ENCODE peak calls at places on chromosomes 7 and 10, in five cellular contexts. One of them, this sample, is unnamed.

GRCh38 chr10:110436554-110437350 is 61.0 kb upstream of the DUSP5 start:
- DNase-seq in LoVo: no peak
- DNase-seq in AG08396: no peak
- DNase-seq in nephron progenitor cell: no peak
- DNase-seq in ascending aorta: no peak
- DNase-seq in this sample: no peak

GRCh38 chr10:6342091-6342490 is 139.4 kb downstream of the PFKFB3 start:
- DNase-seq in LoVo: no peak
- DNase-seq in AG08396: no peak
- DNase-seq in nephron progenitor cell: no peak
- DNase-seq in ascending aorta: no peak
- DNase-seq in this sample: no peak

GRCh38 chr10:1160561-1160961 is 104.4 kb downstream of the WDR37 start:
- DNase-seq in LoVo: no peak
- DNase-seq in AG08396: no peak
- DNase-seq in nephron progenitor cell: no peak
- DNase-seq in ascending aorta: no peak
- DNase-seq in this sample: no peak

GRCh38 chr7:46651070-46651469 is 730.0 kb upstream of the IGFBP3 start:
- DNase-seq in LoVo: peak
- DNase-seq in AG08396: no peak
- DNase-seq in nephron progenitor cell: no peak
- DNase-seq in ascending aorta: no peak
- DNase-seq in this sample: no peak

GRCh38 chr10:3043512-3044368 is 23.6 kb upstream of the PFKP start:
- DNase-seq in LoVo: peak
- DNase-seq in AG08396: peak
- DNase-seq in nephron progenitor cell: peak
- DNase-seq in ascending aorta: no peak
- DNase-seq in this sample: no peak

GRCh38 chr10:84227810-84228209 is 2.5 kb upstream of the LRIT2 start:
- DNase-seq in LoVo: no peak
- DNase-seq in AG08396: no peak
- DNase-seq in nephron progenitor cell: no peak
- DNase-seq in ascending aorta: no peak
- DNase-seq in this sample: no peak

GRCh38 chr10:127973810-127974311 is 67.0 kb downstream of the PTPRE start:
- DNase-seq in LoVo: no peak
- DNase-seq in AG08396: no peak
- DNase-seq in nephron progenitor cell: peak
- DNase-seq in ascending aorta: no peak
- DNase-seq in this sample: no peak

GRCh38 chr10:77592946-77593636 is 44.5 kb downstream of the KCNMA1 start:
- DNase-seq in LoVo: peak
- DNase-seq in AG08396: peak
- DNase-seq in nephron progenitor cell: no peak
- DNase-seq in ascending aorta: peak
- DNase-seq in this sample: peak

GRCh38 chr7:503575-504111 is 16.0 kb downstream of the PDGFA start:
- DNase-seq in LoVo: peak
- DNase-seq in AG08396: no peak
- DNase-seq in nephron progenitor cell: no peak
- DNase-seq in ascending aorta: no peak
- DNase-seq in this sample: no peak

GRCh38 chr7:1022801-1023465 is 21.4 kb upstream of the GPR146 start:
- DNase-seq in LoVo: no peak
- DNase-seq in AG08396: no peak
- DNase-seq in nephron progenitor cell: no peak
- DNase-seq in ascending aorta: no peak
- DNase-seq in this sample: no peak

GRCh38 chr7:33155811-33156210 is 26.4 kb downstream of the BBS9 start:
- DNase-seq in LoVo: no peak
- DNase-seq in AG08396: no peak
- DNase-seq in nephron progenitor cell: no peak
- DNase-seq in ascending aorta: no peak
- DNase-seq in this sample: no peak

GRCh38 chr10:25017661-25018060 is 1.2 kb downstream of the THNSL1 start:
- DNase-seq in LoVo: no peak
- DNase-seq in AG08396: no peak
- DNase-seq in nephron progenitor cell: no peak
- DNase-seq in ascending aorta: no peak
- DNase-seq in this sample: no peak

GRCh38 chr10:5283305-5284158 is 81.2 kb upstream of the UCN3 start:
- DNase-seq in LoVo: peak
- DNase-seq in AG08396: peak
- DNase-seq in nephron progenitor cell: peak
- DNase-seq in ascending aorta: no peak
- DNase-seq in this sample: peak

GRCh38 chr10:18689498-18689897 is 30.3 kb downstream of the ARL5B start:
- DNase-seq in LoVo: peak
- DNase-seq in AG08396: no peak
- DNase-seq in nephron progenitor cell: no peak
- DNase-seq in ascending aorta: no peak
- DNase-seq in this sample: no peak

GRCh38 chr10:113947138-113948011 is 92.9 kb downstream of the NHLRC2 start:
- DNase-seq in LoVo: peak
- DNase-seq in AG08396: no peak
- DNase-seq in nephron progenitor cell: peak
- DNase-seq in ascending aorta: no peak
- DNase-seq in this sample: no peak

GRCh38 chr7:151632750-151633515 is 113.2 kb upstream of the RHEB start:
- DNase-seq in LoVo: no peak
- DNase-seq in AG08396: no peak
- DNase-seq in nephron progenitor cell: peak
- DNase-seq in ascending aorta: no peak
- DNase-seq in this sample: no peak

GRCh38 chr7:149863500-149863899 is 10.3 kb upstream of the ATP6V0E2 start:
- DNase-seq in LoVo: no peak
- DNase-seq in AG08396: no peak
- DNase-seq in nephron progenitor cell: no peak
- DNase-seq in ascending aorta: no peak
- DNase-seq in this sample: no peak

GRCh38 chr7:157618091-157618726 is 281.4 kb downstream of the DNAJB6 start:
- DNase-seq in LoVo: no peak
- DNase-seq in AG08396: no peak
- DNase-seq in nephron progenitor cell: no peak
- DNase-seq in ascending aorta: no peak
- DNase-seq in this sample: no peak

GRCh38 chr7:139762886-139763285 is 14.9 kb downstream of the HIPK2 start:
- DNase-seq in LoVo: no peak
- DNase-seq in AG08396: peak
- DNase-seq in nephron progenitor cell: no peak
- DNase-seq in ascending aorta: no peak
- DNase-seq in this sample: no peak

GRCh38 chr7:149558149-149558861 is 60.7 kb upstream of the ZNF746 start:
- DNase-seq in LoVo: peak
- DNase-seq in AG08396: peak
- DNase-seq in nephron progenitor cell: no peak
- DNase-seq in ascending aorta: no peak
- DNase-seq in this sample: no peak

GRCh38 chr7:1709281-1709680 is 39.2 kb downstream of the ELFN1 start:
- DNase-seq in LoVo: no peak
- DNase-seq in AG08396: no peak
- DNase-seq in nephron progenitor cell: no peak
- DNase-seq in ascending aorta: no peak
- DNase-seq in this sample: no peak

GRCh38 chr7:1096156-1097119 is 8.5 kb downstream of the GPER1 start:
- DNase-seq in LoVo: no peak
- DNase-seq in AG08396: no peak
- DNase-seq in nephron progenitor cell: no peak
- DNase-seq in ascending aorta: no peak
- DNase-seq in this sample: no peak

GRCh38 chr10:24844742-24845141 is 107.7 kb downstream of the PRTFDC1 start:
- DNase-seq in LoVo: no peak
- DNase-seq in AG08396: no peak
- DNase-seq in nephron progenitor cell: no peak
- DNase-seq in ascending aorta: no peak
- DNase-seq in this sample: no peak

GRCh38 chr10:120684211-120684610 is 167.0 kb upstream of the WDR11 start:
- DNase-seq in LoVo: no peak
- DNase-seq in AG08396: no peak
- DNase-seq in nephron progenitor cell: no peak
- DNase-seq in ascending aorta: no peak
- DNase-seq in this sample: no peak

GRCh38 chr7:39602351-39602750 is 21.0 kb upstream of the RALA start:
- DNase-seq in LoVo: no peak
- DNase-seq in AG08396: no peak
- DNase-seq in nephron progenitor cell: no peak
- DNase-seq in ascending aorta: no peak
- DNase-seq in this sample: no peak